ENCODE peak calls at places on chromosomes 3 and 15, in eight cellular contexts. One of them, this sample, is unnamed.
A peak's percentile ranks its signal among the peaks of the same experiment; 100 is the strongest.

GRCh38 chr3:60240558-60240957 is 1010.7 kb downstream of the FHIT start:
- DNase-seq in DND-41: no peak
- DNase-seq in heart right ventricle: no peak
- DNase-seq in pancreas: no peak
- DNase-seq in cardiac muscle cell: no peak
- DNase-seq in tibial artery: no peak
- DNase-seq in esophagus muscularis mucosa: no peak
- DNase-seq in lower lobe of right lung: no peak
- DNase-seq in this sample: no peak

GRCh38 chr3:70989174-70989573 is 594.4 kb downstream of the FOXP1 start:
- DNase-seq in DND-41: no peak
- DNase-seq in heart right ventricle: no peak
- DNase-seq in pancreas: no peak
- DNase-seq in cardiac muscle cell: no peak
- DNase-seq in tibial artery: no peak
- DNase-seq in esophagus muscularis mucosa: no peak
- DNase-seq in lower lobe of right lung: no peak
- DNase-seq in this sample: no peak

GRCh38 chr15:79009388-79009787 is 64.5 kb upstream of the CTSH start:
- DNase-seq in DND-41: no peak
- DNase-seq in heart right ventricle: no peak
- DNase-seq in pancreas: no peak
- DNase-seq in cardiac muscle cell: no peak
- DNase-seq in tibial artery: no peak
- DNase-seq in esophagus muscularis mucosa: no peak
- DNase-seq in lower lobe of right lung: no peak
- DNase-seq in this sample: no peak

GRCh38 chr15:38610748-38611147 is 46.1 kb upstream of the RASGRP1 start:
- DNase-seq in DND-41: no peak
- DNase-seq in heart right ventricle: no peak
- DNase-seq in pancreas: no peak
- DNase-seq in cardiac muscle cell: no peak
- DNase-seq in tibial artery: no peak
- DNase-seq in esophagus muscularis mucosa: no peak
- DNase-seq in lower lobe of right lung: no peak
- DNase-seq in this sample: no peak

GRCh38 chr3:18987862-18988447 is 160.4 kb upstream of the KCNH8 start:
- DNase-seq in DND-41: no peak
- DNase-seq in heart right ventricle: no peak
- DNase-seq in pancreas: no peak
- DNase-seq in cardiac muscle cell: no peak
- DNase-seq in tibial artery: no peak
- DNase-seq in esophagus muscularis mucosa: no peak
- DNase-seq in lower lobe of right lung: no peak
- DNase-seq in this sample: no peak

GRCh38 chr3:111538687-111539086 is 3.3 kb upstream of the CD96 start:
- DNase-seq in DND-41: peak; percentile 40
- DNase-seq in heart right ventricle: no peak
- DNase-seq in pancreas: no peak
- DNase-seq in cardiac muscle cell: no peak
- DNase-seq in tibial artery: no peak
- DNase-seq in esophagus muscularis mucosa: no peak
- DNase-seq in lower lobe of right lung: no peak
- DNase-seq in this sample: no peak

GRCh38 chr3:27630892-27631291 is 91.2 kb downstream of the EOMES start:
- DNase-seq in DND-41: no peak
- DNase-seq in heart right ventricle: no peak
- DNase-seq in pancreas: no peak
- DNase-seq in cardiac muscle cell: no peak
- DNase-seq in tibial artery: no peak
- DNase-seq in esophagus muscularis mucosa: no peak
- DNase-seq in lower lobe of right lung: no peak
- DNase-seq in this sample: no peak

GRCh38 chr3:58586776-58587192 is 9.6 kb upstream of the FAM107A start:
- DNase-seq in DND-41: no peak
- DNase-seq in heart right ventricle: no peak
- DNase-seq in pancreas: no peak
- DNase-seq in cardiac muscle cell: peak; percentile 70
- DNase-seq in tibial artery: no peak
- DNase-seq in esophagus muscularis mucosa: no peak
- DNase-seq in lower lobe of right lung: no peak
- DNase-seq in this sample: no peak

GRCh38 chr3:105349988-105350387 is 16.7 kb upstream of the ALCAM start:
- DNase-seq in DND-41: no peak
- DNase-seq in heart right ventricle: no peak
- DNase-seq in pancreas: no peak
- DNase-seq in cardiac muscle cell: no peak
- DNase-seq in tibial artery: no peak
- DNase-seq in esophagus muscularis mucosa: no peak
- DNase-seq in lower lobe of right lung: no peak
- DNase-seq in this sample: no peak

GRCh38 chr3:136281966-136282554 is 31.9 kb downstream of the PCCB start:
- DNase-seq in DND-41: no peak
- DNase-seq in heart right ventricle: no peak
- DNase-seq in pancreas: no peak
- DNase-seq in cardiac muscle cell: no peak
- DNase-seq in tibial artery: no peak
- DNase-seq in esophagus muscularis mucosa: no peak
- DNase-seq in lower lobe of right lung: no peak
- DNase-seq in this sample: no peak

GRCh38 chr3:188239035-188239434 is 85.1 kb downstream of the LPP start:
- DNase-seq in DND-41: no peak
- DNase-seq in heart right ventricle: no peak
- DNase-seq in pancreas: no peak
- DNase-seq in cardiac muscle cell: no peak
- DNase-seq in tibial artery: peak; percentile 49
- DNase-seq in esophagus muscularis mucosa: no peak
- DNase-seq in lower lobe of right lung: no peak
- DNase-seq in this sample: no peak

GRCh38 chr3:9861201-9861600 is 17.4 kb upstream of the RPUSD3 start:
- DNase-seq in DND-41: no peak
- DNase-seq in heart right ventricle: no peak
- DNase-seq in pancreas: no peak
- DNase-seq in cardiac muscle cell: peak; percentile 18
- DNase-seq in tibial artery: no peak
- DNase-seq in esophagus muscularis mucosa: no peak
- DNase-seq in lower lobe of right lung: no peak
- DNase-seq in this sample: no peak

GRCh38 chr15:72866866-72867616 is 83.5 kb upstream of the ADPGK start:
- DNase-seq in DND-41: no peak
- DNase-seq in heart right ventricle: no peak
- DNase-seq in pancreas: no peak
- DNase-seq in cardiac muscle cell: no peak
- DNase-seq in tibial artery: no peak
- DNase-seq in esophagus muscularis mucosa: peak; percentile 84
- DNase-seq in lower lobe of right lung: no peak
- DNase-seq in this sample: no peak

GRCh38 chr3:8464668-8465067 is 37.0 kb upstream of the LMCD1 start:
- DNase-seq in DND-41: no peak
- DNase-seq in heart right ventricle: peak; percentile 17
- DNase-seq in pancreas: no peak
- DNase-seq in cardiac muscle cell: no peak
- DNase-seq in tibial artery: peak; percentile 76
- DNase-seq in esophagus muscularis mucosa: no peak
- DNase-seq in lower lobe of right lung: no peak
- DNase-seq in this sample: no peak

DNA sequence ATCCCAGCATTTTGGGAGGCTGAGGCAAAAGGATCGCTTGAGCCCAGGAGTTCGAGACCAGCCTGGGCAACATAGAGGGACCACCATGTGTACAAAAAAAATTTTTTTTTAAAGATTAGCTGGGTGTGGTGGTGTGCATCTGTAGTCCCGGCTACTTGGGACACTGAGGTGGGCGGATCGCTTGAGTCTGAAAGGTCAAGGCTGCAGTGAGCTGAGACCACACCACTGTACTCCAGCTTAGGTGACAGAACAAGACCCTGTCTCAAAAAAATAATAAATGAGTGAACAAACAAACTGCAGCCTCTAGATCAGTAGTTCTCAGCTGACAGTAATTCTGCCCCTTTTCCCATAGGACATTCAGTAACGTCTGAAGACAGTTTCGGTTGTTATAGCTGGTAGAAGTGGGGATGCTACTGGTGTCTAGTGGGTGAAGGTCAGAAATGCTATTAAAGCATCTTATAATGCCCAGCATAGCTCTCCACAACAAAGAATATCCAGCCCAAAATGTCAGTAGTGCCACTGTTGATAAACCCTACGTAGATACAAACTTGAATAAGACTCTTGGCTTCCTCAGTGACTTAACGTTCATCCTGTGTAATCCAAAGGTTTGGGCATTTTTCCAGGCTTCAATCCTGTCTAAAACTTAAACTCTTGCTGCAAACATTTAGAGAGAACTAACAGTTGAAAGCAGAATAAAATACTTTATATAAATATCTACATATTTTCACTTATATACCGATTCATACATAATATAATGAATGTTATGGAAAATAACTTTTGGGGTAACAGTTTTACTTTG is 10.6 kb downstream of the SMC4 start:
- DNase-seq in DND-41: no peak
- DNase-seq in heart right ventricle: no peak
- DNase-seq in pancreas: no peak
- DNase-seq in cardiac muscle cell: no peak
- DNase-seq in tibial artery: no peak
- DNase-seq in esophagus muscularis mucosa: no peak
- DNase-seq in lower lobe of right lung: no peak
- DNase-seq in this sample: no peak
- H3K4me3 ChIP-seq in DND-41: no peak overlapping the region
- H3K4me3 ChIP-seq in heart right ventricle: no peak overlapping the region
- H3K4me3 ChIP-seq in pancreas: no peak overlapping the region
- H3K4me3 ChIP-seq in cardiac muscle cell: no peak overlapping the region
- H3K4me3 ChIP-seq in tibial artery: no peak overlapping the region
- H3K4me3 ChIP-seq in esophagus muscularis mucosa: no peak overlapping the region
- H3K4me3 ChIP-seq in lower lobe of right lung: no peak overlapping the region
- H3K4me3 ChIP-seq in this sample: no peak overlapping the region

GRCh38 chr15:44194397-44195150 is 497 bp downstream of the FRMD5 start:
- DNase-seq in DND-41: no peak
- DNase-seq in heart right ventricle: peak; percentile 20
- DNase-seq in pancreas: peak; percentile 45
- DNase-seq in cardiac muscle cell: peak; percentile 34
- DNase-seq in tibial artery: peak; percentile 65
- DNase-seq in esophagus muscularis mucosa: no peak
- DNase-seq in lower lobe of right lung: peak; percentile 51
- DNase-seq in this sample: peak; percentile 37
- TF ChIP-seq CTCF in DND-41: no peak
- TF ChIP-seq CTCF in heart right ventricle: no peak
- TF ChIP-seq CTCF in pancreas: no peak
- TF ChIP-seq CTCF in cardiac muscle cell: peak; percentile 10
- TF ChIP-seq CTCF in tibial artery: no peak
- TF ChIP-seq CTCF in esophagus muscularis mucosa: no peak
- TF ChIP-seq CTCF in lower lobe of right lung: no peak
- TF ChIP-seq CTCF in this sample: no peak

DNA sequence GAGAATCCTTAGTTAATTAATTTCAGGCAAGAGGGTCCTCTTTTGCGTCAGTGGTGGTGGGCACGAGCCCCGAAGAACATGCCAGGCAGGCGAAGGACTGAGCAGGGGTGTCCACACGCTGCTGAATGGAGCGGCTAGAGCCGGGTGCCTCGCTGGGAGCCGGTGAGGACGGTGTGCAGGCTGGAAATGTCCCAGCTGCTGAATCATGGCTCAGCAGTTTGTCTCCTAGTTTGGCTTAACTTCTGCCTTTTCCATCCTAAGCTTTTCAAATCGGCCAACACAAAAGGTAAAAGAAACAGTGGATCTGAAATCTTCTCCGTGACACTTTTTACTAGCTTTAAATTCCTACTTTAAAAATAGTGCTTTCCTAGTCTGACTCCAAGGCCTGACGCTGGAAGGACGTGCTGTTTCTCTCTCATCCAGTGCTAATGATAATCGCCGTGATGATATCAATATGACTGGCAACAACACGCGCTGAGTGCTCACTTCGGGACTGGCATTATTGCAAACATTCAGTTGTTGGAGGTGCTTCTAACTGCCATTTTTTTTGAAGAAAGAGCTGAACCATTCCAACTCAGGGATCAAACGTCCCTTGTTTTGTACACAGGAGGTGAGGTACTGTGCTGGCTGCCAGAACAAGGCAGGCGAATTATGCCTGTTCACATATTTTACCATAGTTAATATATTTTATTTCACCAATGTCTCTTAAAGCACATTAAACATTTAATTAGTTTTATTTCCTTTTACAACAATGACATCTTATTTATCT is 19.8 kb downstream of the PCSK6 start:
- DNase-seq in DND-41: no peak
- DNase-seq in heart right ventricle: no peak
- DNase-seq in pancreas: no peak
- DNase-seq in cardiac muscle cell: no peak
- DNase-seq in tibial artery: no peak
- DNase-seq in esophagus muscularis mucosa: no peak
- DNase-seq in lower lobe of right lung: no peak
- DNase-seq in this sample: no peak
- H3K27me3 ChIP-seq in DND-41: no peaks in the 10 kb centered on the region
- H3K27me3 ChIP-seq in heart right ventricle: peaks cover 3% of the 10 kb centered on the region
- H3K27me3 ChIP-seq in pancreas: no peaks in the 10 kb centered on the region
- H3K27me3 ChIP-seq in cardiac muscle cell: no peaks in the 10 kb centered on the region
- H3K27me3 ChIP-seq in tibial artery: peaks cover 8% of the 10 kb centered on the region
- H3K27me3 ChIP-seq in esophagus muscularis mucosa: no peaks in the 10 kb centered on the region
- H3K27me3 ChIP-seq in lower lobe of right lung: no peaks in the 10 kb centered on the region
- H3K27me3 ChIP-seq in this sample: no peaks in the 10 kb centered on the region

GRCh38 chr3:4138784-4139431 is 164.3 kb upstream of the SETMAR start:
- DNase-seq in DND-41: no peak
- DNase-seq in heart right ventricle: no peak
- DNase-seq in pancreas: no peak
- DNase-seq in cardiac muscle cell: no peak
- DNase-seq in tibial artery: no peak
- DNase-seq in esophagus muscularis mucosa: no peak
- DNase-seq in lower lobe of right lung: no peak
- DNase-seq in this sample: peak; percentile 6

GRCh38 chr3:4140921-4141320 is 162.2 kb upstream of the SETMAR start:
- DNase-seq in DND-41: no peak
- DNase-seq in heart right ventricle: no peak
- DNase-seq in pancreas: no peak
- DNase-seq in cardiac muscle cell: no peak
- DNase-seq in tibial artery: no peak
- DNase-seq in esophagus muscularis mucosa: no peak
- DNase-seq in lower lobe of right lung: no peak
- DNase-seq in this sample: no peak

GRCh38 chr3:4139462-4140140 is 163.6 kb upstream of the SETMAR start:
- DNase-seq in DND-41: no peak
- DNase-seq in heart right ventricle: no peak
- DNase-seq in pancreas: no peak
- DNase-seq in cardiac muscle cell: no peak
- DNase-seq in tibial artery: no peak
- DNase-seq in esophagus muscularis mucosa: no peak
- DNase-seq in lower lobe of right lung: no peak
- DNase-seq in this sample: no peak

DNA sequence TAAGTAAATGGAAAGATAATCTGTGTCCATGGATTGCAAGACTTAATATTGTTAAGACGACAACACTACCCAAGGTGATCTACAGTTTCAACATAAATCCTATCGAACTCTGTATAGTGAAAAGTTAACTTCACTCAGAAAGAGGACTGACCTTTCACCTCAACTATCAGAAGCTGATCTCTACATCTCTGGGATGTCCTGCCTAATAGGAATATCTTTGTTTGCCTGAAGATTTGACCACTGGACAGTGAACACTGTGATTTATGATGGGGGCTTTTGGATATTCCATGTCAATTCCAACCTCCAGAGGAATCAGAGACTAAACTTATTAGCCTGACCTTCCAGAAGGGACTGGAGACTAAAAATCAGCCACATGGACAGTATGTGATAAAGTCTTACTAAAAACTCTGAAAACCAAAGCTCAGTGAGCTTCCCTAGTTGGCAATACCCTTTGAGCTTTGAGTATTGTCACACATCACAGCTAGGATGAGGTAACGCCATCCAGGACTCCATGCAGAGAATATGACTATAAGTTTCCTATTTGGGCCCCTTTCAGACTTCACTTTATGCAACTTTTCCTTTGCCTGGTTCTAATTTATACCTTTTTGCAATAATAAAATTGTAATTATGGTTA is 164.9 kb upstream of the SETMAR start:
- DNase-seq in DND-41: no peak
- DNase-seq in heart right ventricle: no peak
- DNase-seq in pancreas: no peak
- DNase-seq in cardiac muscle cell: no peak
- DNase-seq in tibial artery: no peak
- DNase-seq in esophagus muscularis mucosa: no peak
- DNase-seq in lower lobe of right lung: no peak
- DNase-seq in this sample: no peak
- H3K4me3 ChIP-seq in DND-41: no peak overlapping the region
- H3K4me3 ChIP-seq in heart right ventricle: no peak overlapping the region
- H3K4me3 ChIP-seq in pancreas: no peak overlapping the region
- H3K4me3 ChIP-seq in cardiac muscle cell: no peak overlapping the region
- H3K4me3 ChIP-seq in tibial artery: no peak overlapping the region
- H3K4me3 ChIP-seq in esophagus muscularis mucosa: no peak overlapping the region
- H3K4me3 ChIP-seq in lower lobe of right lung: no peak overlapping the region
- H3K4me3 ChIP-seq in this sample: no peak overlapping the region